ENCODE peak calls at places on chromosomes 7 and 10, in nine cellular contexts. C, X, M, U, W, I, R, J and F are unnamed samples.

GRCh38 chr7:153504288-153505075 is 547.7 kb upstream of the DPP6 start:
- DNase-seq in C (no peak), X (no peak), M (no peak), U (no peak), W (no peak), I (no peak), R (no peak), J (no peak), F (no peak)

GRCh38 chr7:66352071-66352470 is 146.9 kb downstream of the TPST1 start:
- DNase-seq in C (peak), X (no peak), M (peak), U (no peak), W (no peak), I (no peak), R (no peak), J (no peak), F (no peak)

GRCh38 chr7:83996879-83997278 is 197.7 kb downstream of the SEMA3A start:
- DNase-seq in C (no peak), X (no peak), M (no peak), U (no peak), W (no peak), I (no peak), R (no peak), J (no peak), F (no peak)

GRCh38 chr10:21524526-21525366 is 736 bp downstream of the SKIDA1 start:
- DNase-seq in C (peak), X (no peak), M (peak), U (no peak), W (no peak), I (no peak), R (peak), J (peak), F (no peak)

GRCh38 chr10:70331486-70332268 is 47.9 kb upstream of the NPFFR1 start:
- DNase-seq in C (peak), X (no peak), M (peak), U (no peak), W (peak), I (peak), R (peak), J (peak), F (peak)

GRCh38 chr10:78000956-78001472 is 28.3 kb downstream of the POLR3A start:
- DNase-seq in C (peak), X (no peak), M (no peak), U (no peak), W (no peak), I (no peak), R (no peak), J (no peak), F (no peak)

GRCh38 chr10:73997479-73997805 is 474 bp upstream of the VCL start:
- DNase-seq in C (no peak), X (peak), M (no peak), U (no peak), W (no peak), I (peak), R (no peak), J (no peak), F (no peak)

GRCh38 chr10:116721991-116722392 is 20.4 kb downstream of the HSPA12A start:
- DNase-seq in C (no peak), X (no peak), M (no peak), U (no peak), W (no peak), I (no peak), R (no peak), J (no peak), F (no peak)

GRCh38 chr10:80582561-80582960 is 44.9 kb downstream of the SH2D4B start:
- DNase-seq in C (no peak), X (no peak), M (no peak), U (no peak), W (peak), I (no peak), R (no peak), J (no peak), F (no peak)

GRCh38 chr7:112140600-112140999 is 65.6 kb downstream of the DOCK4 start:
- DNase-seq in C (peak), X (no peak), M (no peak), U (no peak), W (no peak), I (no peak), R (peak), J (no peak), F (no peak)

GRCh38 chr7:136657332-136657942 is 211.0 kb upstream of the CHRM2 start:
- DNase-seq in C (no peak), X (no peak), M (no peak), U (no peak), W (no peak), I (no peak), R (peak), J (no peak), F (no peak)

GRCh38 chr7:46527360-46527759 is 606.3 kb upstream of the IGFBP3 start:
- DNase-seq in C (no peak), X (no peak), M (no peak), U (no peak), W (no peak), I (no peak), R (no peak), J (no peak), F (no peak)

GRCh38 chr7:770786-771185 is 43.7 kb upstream of the PRKAR1B start:
- DNase-seq in C (no peak), X (no peak), M (no peak), U (no peak), W (no peak), I (no peak), R (no peak), J (no peak), F (no peak)

GRCh38 chr10:101444058-101444457 is 90.1 kb downstream of the BTRC start:
- DNase-seq in C (no peak), X (no peak), M (peak), U (no peak), W (no peak), I (no peak), R (peak), J (peak), F (no peak)

GRCh38 chr10:73589538-73590126 is 1.5 kb downstream of the USP54 start:
- DNase-seq in C (no peak), X (no peak), M (no peak), U (no peak), W (no peak), I (no peak), R (no peak), J (no peak), F (no peak)

GRCh38 chr10:24449334-24449740 is 240.4 kb downstream of the KIAA1217 start:
- DNase-seq in C (no peak), X (no peak), M (no peak), U (no peak), W (no peak), I (no peak), R (peak), J (no peak), F (no peak)

GRCh38 chr10:3948843-3949242 is 163.8 kb upstream of the KLF6 start:
- DNase-seq in C (no peak), X (peak), M (no peak), U (peak), W (no peak), I (no peak), R (no peak), J (peak), F (no peak)

GRCh38 chr7:4115941-4116610 is 566.0 kb upstream of the FOXK1 start:
- DNase-seq in C (no peak), X (no peak), M (no peak), U (no peak), W (no peak), I (no peak), R (no peak), J (no peak), F (no peak)

GRCh38 chr7:142280263-142280662 is 22.4 kb upstream of the PRSS58 start:
- DNase-seq in C (no peak), X (no peak), M (no peak), U (no peak), W (no peak), I (no peak), R (no peak), J (no peak), F (no peak)

GRCh38 chr10:19719320-19719719 is 96.9 kb upstream of the PLXDC2 start:
- DNase-seq in C (no peak), X (no peak), M (no peak), U (no peak), W (no peak), I (no peak), R (peak), J (no peak), F (no peak)

GRCh38 chr10:89829262-89829886 is 128.0 kb downstream of the KIF20B start:
- DNase-seq in C (no peak), X (no peak), M (no peak), U (no peak), W (no peak), I (no peak), R (no peak), J (no peak), F (no peak)